ENCODE peak calls at places on chromosomes 12 and 14, in five cellular contexts. F is IMR-90, I is K562, P is GM12878, R is HepG2. H is an unnamed sample.

GRCh38 chr12:109308534-109309440 is at the start of gene FOXN4:
- DNase-seq in F (no peak), I (no peak), P (no peak), R (no peak), H (peak; percentile 84)

GRCh38 chr12:11650279-11650696 is 814 bp downstream of the ETV6 start:
- DNase-seq in F (no peak), I (peak; percentile 18), P (no peak), R (no peak), H (peak; percentile 56)

GRCh38 chr14:81298911-81299310 is 78.2 kb upstream of the GTF2A1 start:
- DNase-seq in F (no peak), I (no peak), P (no peak), R (no peak), H (no peak)

GRCh38 chr12:22569253-22569652 is 24.9 kb upstream of the C2CD5 start:
- DNase-seq in F (no peak), I (no peak), P (no peak), R (no peak), H (no peak)

GRCh38 chr12:89208661-89209096 is 143.6 kb downstream of the DUSP6 start:
- DNase-seq in F (peak; percentile 29), I (no peak), P (no peak), R (no peak), H (peak; percentile 35)

GRCh38 chr14:31024577-31025334 is 693 bp upstream of the AP4S1 start:
- DNase-seq in F (peak; percentile 41), I (no peak), P (no peak), R (no peak), H (no peak)

GRCh38 chr12:83997425-83997824 is 915.2 kb downstream of the SLC6A15 start:
- DNase-seq in F (no peak), I (no peak), P (no peak), R (no peak), H (no peak)

GRCh38 chr12:113298861-113299545 is 35.9 kb downstream of the SLC8B1 start:
- DNase-seq in F (no peak), I (no peak), P (no peak), R (no peak), H (no peak)

GRCh38 chr14:92986254-92987147 is 63.6 kb downstream of the CHGA start:
- DNase-seq in F (peak; percentile 70), I (no peak), P (no peak), R (peak; percentile 92), H (peak; percentile 69)

GRCh38 chr12:87382959-87383591 is 646.1 kb downstream of the C12orf50 start:
- DNase-seq in F (no peak), I (no peak), P (no peak), R (no peak), H (no peak)

GRCh38 chr14:97602438-97603117 is 805.4 kb downstream of the VRK1 start:
- DNase-seq in F (no peak), I (no peak), P (no peak), R (no peak), H (no peak)

GRCh38 chr12:78185109-78185508 is 354.4 kb downstream of the NAV3 start:
- DNase-seq in F (peak; percentile 70), I (no peak), P (no peak), R (no peak), H (no peak)

GRCh38 chr12:50597200-50598195 is 92.7 kb downstream of the DIP2B start:
- DNase-seq in F (peak; percentile 93), I (no peak), P (peak; percentile 55), R (no peak), H (no peak)

GRCh38 chr14:92527724-92528123 is 14.1 kb downstream of the RIN3 start:
- DNase-seq in F (peak; percentile 83), I (no peak), P (no peak), R (no peak), H (no peak)

GRCh38 chr14:72643317-72643801 is 250.5 kb downstream of the DPF3 start:
- DNase-seq in F (peak; percentile 99), I (no peak), P (no peak), R (no peak), H (no peak)

GRCh38 chr12:106721931-106722330 is 52.6 kb upstream of the RIC8B start:
- DNase-seq in F (no peak), I (no peak), P (no peak), R (no peak), H (no peak)

GRCh38 chr14:84643438-84643837 is 886.5 kb upstream of the FLRT2 start:
- DNase-seq in F (no peak), I (no peak), P (no peak), R (no peak), H (no peak)

DNA sequence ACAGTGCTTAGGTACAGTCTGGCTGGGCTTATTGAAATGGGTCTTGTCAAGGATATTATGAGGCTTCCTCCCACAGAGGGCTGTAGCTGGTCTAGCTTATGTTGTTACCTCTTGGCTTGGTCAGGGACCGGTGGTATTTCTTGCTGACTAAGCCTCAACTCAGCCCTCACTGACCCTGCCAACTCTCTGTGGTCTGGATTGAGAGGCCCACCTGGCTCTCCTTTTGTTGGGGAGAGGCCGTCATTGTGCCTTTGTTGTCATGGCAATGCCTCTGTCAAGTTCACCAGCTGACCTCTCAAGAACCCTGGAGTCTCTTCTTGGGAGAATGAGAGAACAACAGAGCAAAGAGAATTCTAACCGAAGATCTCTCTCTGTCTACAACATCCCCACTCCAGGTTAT is 245.6 kb upstream of the NPAS3 start:
- DNase-seq in F (peak; percentile 35), I (no peak), P (no peak), R (no peak), H (no peak)
- TF ChIP-seq MXI1 in F (no peak), I (no peak), P (no peak), R (no peak), H (no peak)

DNA sequence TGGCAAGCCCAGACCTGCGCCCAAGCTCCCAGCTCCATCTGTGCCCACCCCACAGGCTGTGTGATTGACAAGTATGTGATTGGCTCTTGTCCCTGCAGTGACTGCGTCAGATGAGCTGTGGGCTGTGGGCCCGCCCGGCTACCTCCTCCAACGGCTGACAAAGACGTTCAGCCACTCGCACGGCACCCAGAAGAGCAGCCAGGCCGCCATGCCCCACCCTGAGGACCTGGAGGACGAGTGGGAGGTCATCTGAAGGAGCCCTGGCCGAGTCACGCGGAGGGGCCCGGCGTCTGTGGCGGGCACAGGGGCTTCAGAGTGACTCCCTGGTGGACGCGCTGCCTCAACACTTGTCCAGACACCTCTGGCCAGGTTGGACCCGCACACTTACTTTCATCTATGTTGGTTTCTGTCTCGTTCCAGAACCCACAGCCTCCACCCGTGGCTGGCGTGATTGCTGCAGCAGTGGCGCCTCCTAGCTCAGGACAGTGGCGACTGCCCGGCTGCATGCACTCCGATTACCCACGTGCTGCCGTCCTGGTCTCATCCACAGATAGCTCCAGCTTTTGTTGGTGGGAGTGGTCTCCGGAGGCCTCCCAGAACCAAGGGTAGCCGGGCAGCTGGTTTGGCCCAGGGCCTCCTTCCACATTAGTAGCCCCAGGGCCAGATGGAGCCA is 11.4 kb downstream of the ANKRD9 start:
- DNase-seq in F (no peak), I (no peak), P (no peak), R (no peak), H (peak; percentile 59)
- TF ChIP-seq MXI1 in F (no peak), I (no peak), P (no peak), R (no peak), H (no peak)

GRCh38 chr12:27843714-27844245 is 63.7 kb upstream of the MANSC4 start:
- DNase-seq in F (peak; percentile 84), I (peak; percentile 23), P (no peak), R (peak; percentile 21), H (no peak)

GRCh38 chr12:27838543-27838942 is 58.5 kb upstream of the MANSC4 start:
- DNase-seq in F (no peak), I (no peak), P (no peak), R (no peak), H (no peak)

GRCh38 chr12:27840229-27840999 is 60.4 kb upstream of the MANSC4 start:
- DNase-seq in F (no peak), I (no peak), P (no peak), R (no peak), H (no peak)

GRCh38 chr12:27844427-27845090 is 64.5 kb upstream of the MANSC4 start:
- DNase-seq in F (peak; percentile 20), I (no peak), P (no peak), R (peak; percentile 15), H (no peak)

GRCh38 chr12:27841392-27841882 is 61.4 kb upstream of the MANSC4 start:
- DNase-seq in F (peak; percentile 24), I (no peak), P (no peak), R (no peak), H (no peak)
- TF ChIP-seq MXI1 in F (no peak), I (no peak), P (no peak), R (no peak), H (no peak)

GRCh38 chr12:124720019-124720686 is 143.5 kb downstream of the SCARB1 start:
- DNase-seq in F (peak; percentile 82), I (no peak), P (no peak), R (no peak), H (no peak)
- TF ChIP-seq MXI1 in F (no peak), I (no peak), P (no peak), R (no peak), H (no peak)

DNA sequence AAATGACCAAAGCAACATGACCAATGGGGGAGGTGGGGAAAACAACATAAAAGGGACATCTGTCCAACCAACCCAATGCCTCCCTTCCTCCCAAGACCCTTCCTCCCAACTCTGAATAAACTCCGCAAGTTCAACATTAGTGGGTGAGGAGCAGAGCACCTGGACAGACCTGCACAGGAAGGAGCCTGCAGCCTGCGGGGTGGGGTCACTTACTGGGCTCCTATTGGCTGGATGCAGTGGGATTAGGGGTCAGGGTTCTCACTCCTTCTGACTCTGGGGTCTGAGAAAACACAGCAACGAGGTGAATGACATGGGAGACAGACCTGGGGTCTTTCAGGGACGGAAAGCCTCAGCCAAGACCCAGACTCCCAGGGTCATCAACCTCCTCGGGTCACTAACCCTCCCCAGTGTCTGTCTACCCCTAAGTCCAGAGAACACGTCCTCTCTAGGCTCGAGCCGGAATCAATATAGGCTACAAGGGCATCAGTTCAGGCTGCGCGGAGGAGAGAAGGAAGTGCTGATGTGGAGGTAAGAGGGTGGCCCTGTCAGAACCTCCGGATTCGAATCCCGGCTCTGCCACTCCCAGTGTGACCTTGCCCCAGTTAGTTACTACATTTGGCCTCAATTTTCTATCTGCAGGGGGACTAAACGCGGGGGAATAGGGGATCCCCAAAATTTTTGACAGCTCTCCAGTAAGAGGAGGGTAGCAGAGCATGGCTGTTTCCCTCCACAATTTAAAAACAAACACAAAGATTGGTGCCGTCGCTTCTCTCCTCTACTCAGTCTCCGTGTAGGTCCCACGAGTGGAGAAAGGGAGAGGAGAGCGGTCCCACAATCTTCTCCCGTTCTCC is 819 bp downstream of the NDRG2 start:
- DNase-seq in F (no peak), I (no peak), P (no peak), R (peak; percentile 59), H (no peak)
- TF ChIP-seq MXI1 in F (no peak), I (no peak), P (no peak), R (peak; percentile 6), H (no peak)

GRCh38 chr12:33967760-33968159 is 54.5 kb upstream of the ALG10 start:
- DNase-seq in F (no peak), I (no peak), P (no peak), R (no peak), H (no peak)
- TF ChIP-seq MXI1 in F (no peak), I (no peak), P (no peak), R (no peak), H (no peak)

H was measured in SK-N-SH.